ENCODE peak calls at places on chromosomes 16 and 17, in nine cellular contexts. R is right atrium auricular region; E is heart right ventricle; J is CD8-positive, alpha-beta T cell; X is upper lobe of right lung; G is transverse colon; A is tibial nerve; W is IMR-90; H is SK-N-SH. S is an unnamed sample. For H3K36me3 and H3K4me1, the result is how much of the 10 kb centered on the place peaks cover.

GRCh38 chr16:46883353-46883689 is 841 bp upstream of the GPT2 start:
- DNase-seq in A (no peak), J (no peak), G (peak), R (no peak), H (no peak), E (no peak), X (no peak), W (no peak), S (no peak)

GRCh38 chr17:41773190-41773588 is 13.3 kb downstream of the JUP start:
- DNase-seq in J (no peak), H (peak), W (peak), A (no peak), E (peak), R (peak), G (peak), X (peak), S (no peak)

GRCh38 chr16:21026846-21027245 is 123.8 kb downstream of the DNAH3 start:
- DNase-seq in A (no peak), X (no peak), G (no peak), E (no peak), J (no peak), H (no peak), W (no peak), R (no peak), S (no peak)

GRCh38 chr17:50352072-50352692 is 6.3 kb downstream of the XYLT2 start:
- DNase-seq in E (peak), G (no peak), R (no peak), H (no peak), A (no peak), W (no peak), X (peak), J (no peak), S (no peak)

GRCh38 chr16:19354371-19354770 is 63.3 kb upstream of the TMC5 start:
- DNase-seq in J (no peak), A (no peak), G (no peak), W (no peak), X (no peak), R (no peak), H (no peak), E (no peak), S (no peak)

GRCh38 chr17:82241183-82241925 is 12.5 kb downstream of the SLC16A3 start:
- DNase-seq in E (peak), W (peak), R (peak), J (no peak), X (peak), H (peak), G (peak), A (peak), S (peak)

GRCh38 chr17:79840204-79840988 is 1.2 kb upstream of the CBX4 start:
- DNase-seq in W (peak), J (no peak), X (peak), H (peak), R (peak), G (peak), A (peak), E (peak), S (peak)

GRCh38 chr17:59416184-59416583 is 84.7 kb downstream of the YPEL2 start:
- DNase-seq in E (no peak), A (no peak), W (no peak), X (no peak), R (no peak), J (no peak), H (no peak), G (no peak), S (no peak)

GRCh38 chr17:36004604-36005003 is 3.3 kb upstream of the CCL15 start:
- DNase-seq in X (no peak), R (no peak), G (no peak), W (no peak), J (no peak), E (no peak), H (no peak), A (no peak), S (no peak)

GRCh38 chr16:69712914-69713581 is 13.3 kb downstream of the NQO1 start:
- DNase-seq in J (no peak), A (no peak), E (no peak), R (no peak), W (no peak), H (no peak), G (no peak), X (no peak), S (no peak)

GRCh38 chr17:77315551-77316190 is 174.9 kb downstream of the SEC14L1 start:
- DNase-seq in G (peak), H (peak), X (peak), R (no peak), A (no peak), W (no peak), E (no peak), J (no peak), S (peak)

GRCh38 chr16:71441348-71441781 is 489 bp downstream of the TLE7 start:
- DNase-seq in R (no peak), G (no peak), X (no peak), J (no peak), A (no peak), W (no peak), E (no peak), H (peak), S (no peak)

GRCh38 chr16:65547799-65548446 is 426.1 kb upstream of the CDH11 start:
- DNase-seq in W (peak), R (no peak), G (no peak), A (no peak), H (peak), J (no peak), E (no peak), X (no peak), S (no peak)

GRCh38 chr16:55605756-55606155 is 39.3 kb downstream of the CAPNS2 start:
- DNase-seq in H (peak), G (no peak), J (no peak), A (no peak), R (no peak), E (no peak), X (no peak), W (no peak), S (no peak)

GRCh38 chr16:2088759-2089358 is 41.1 kb downstream of the TSC2 start:
- DNase-seq in W (no peak), X (no peak), A (no peak), R (no peak), G (no peak), H (no peak), J (no peak), E (no peak), S (no peak)

GRCh38 chr17:14513835-14514234 is 213.0 kb downstream of the HS3ST3B1 start:
- DNase-seq in E (no peak), X (no peak), A (no peak), W (no peak), R (no peak), J (no peak), G (no peak), H (no peak), S (no peak)

GRCh38 chr17:68580236-68580903 is 20.8 kb downstream of the FAM20A start:
- DNase-seq in J (no peak), R (no peak), G (no peak), W (peak), E (no peak), A (peak), H (no peak), X (peak), S (peak)

GRCh38 chr17:5605452-5605851 is 21.1 kb upstream of the NLRP1 start:
- DNase-seq in R (no peak), H (no peak), G (no peak), X (no peak), A (no peak), E (no peak), J (no peak), W (no peak), S (no peak)

GRCh38 chr17:73007447-73007846 is 85.0 kb downstream of the SLC39A11 start:
- DNase-seq in X (no peak), W (peak), J (no peak), A (no peak), G (peak), R (no peak), H (no peak), E (peak), S (no peak)

GRCh38 chr17:7396147-7396546 is 1.8 kb upstream of the PLSCR3 start:
- DNase-seq in H (no peak), W (no peak), J (no peak), E (no peak), G (no peak), A (no peak), R (no peak), X (no peak), S (no peak)

GRCh38 chr17:7391307-7391706 is 3.0 kb downstream of the PLSCR3 start:
- DNase-seq in E (no peak), R (no peak), W (no peak), G (no peak), H (no peak), J (no peak), X (no peak), A (no peak), S (no peak)

GRCh38 chr17:7394452-7395191 is at the start of gene PLSCR3:
- DNase-seq in J (peak), W (peak), R (peak), G (peak), E (peak), H (peak), A (peak), X (peak), S (peak)

GRCh38 chr17:7392696-7393612 is 1.4 kb downstream of the PLSCR3 start:
- DNase-seq in A (no peak), J (no peak), R (no peak), E (no peak), W (no peak), G (no peak), H (peak), X (no peak), S (no peak)

DNA sequence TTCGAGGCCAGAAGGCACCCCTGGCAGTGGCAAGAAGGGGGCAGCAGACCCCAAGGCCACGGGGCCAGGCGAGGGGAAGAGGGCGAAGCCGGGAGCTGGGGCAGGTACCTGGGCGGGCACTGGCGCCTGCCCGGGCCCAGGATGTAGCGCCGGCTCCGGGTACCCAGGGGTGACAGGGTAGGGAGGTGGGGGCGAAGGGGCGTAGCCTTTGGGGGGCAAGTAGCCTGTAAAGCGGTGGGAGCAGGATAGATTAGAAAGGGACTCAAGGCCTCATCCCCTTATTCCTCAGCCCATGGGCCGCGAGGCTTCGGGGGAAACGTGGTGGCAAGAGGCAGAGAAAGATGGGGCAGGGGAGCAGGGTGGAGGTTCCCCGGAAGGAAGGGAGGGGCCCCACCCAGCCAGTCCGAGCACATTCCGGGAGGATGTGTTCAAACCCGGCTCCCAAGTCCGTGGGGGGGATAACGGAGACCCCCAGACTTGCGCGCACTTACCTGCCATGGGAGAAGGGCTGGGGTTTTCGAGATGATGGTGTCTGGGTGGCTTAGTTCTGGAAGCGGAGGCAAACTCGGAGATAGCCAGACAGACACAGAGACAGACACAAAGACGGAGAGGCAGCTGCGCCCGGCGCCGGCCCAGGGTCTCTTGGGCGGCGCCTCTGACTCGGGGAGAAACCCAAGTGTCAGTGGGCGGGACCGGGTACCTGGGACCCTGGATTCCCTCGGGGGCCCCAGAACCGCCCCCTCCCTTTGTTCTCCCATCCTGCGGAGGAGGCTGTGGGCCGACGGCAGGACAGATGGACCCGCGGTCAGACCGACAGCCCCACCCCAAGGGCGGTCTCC is 493 bp downstream of the PLSCR3 start:
- DNase-seq in W (no peak), E (no peak), X (no peak), J (no peak), G (peak), R (no peak), H (peak), A (no peak), S (no peak)
- TF ChIP-seq CTCF in W (no peak), E (no peak), X (no peak), J (no peak), G (no peak), R (no peak), H (peak), A (no peak), S (no peak)

GRCh38 chr16:15618392-15618791 is 24.6 kb downstream of the MARF1 start:
- DNase-seq in X (no peak), J (no peak), H (no peak), G (no peak), R (no peak), E (no peak), A (no peak), W (peak), S (no peak)

GRCh38 chr16:15616475-15616874 is 26.5 kb downstream of the MARF1 start:
- DNase-seq in E (no peak), J (no peak), W (no peak), G (no peak), R (no peak), X (no peak), H (no peak), A (no peak), S (no peak)

GRCh38 chr16:15621456-15621855 is 21.5 kb downstream of the MARF1 start:
- DNase-seq in H (no peak), A (no peak), E (no peak), G (no peak), J (no peak), R (no peak), X (no peak), W (no peak), S (no peak)

GRCh38 chr16:15616068-15616467 is 26.9 kb downstream of the MARF1 start:
- DNase-seq in J (no peak), W (no peak), E (no peak), R (no peak), G (no peak), X (no peak), H (no peak), A (no peak), S (no peak)

DNA sequence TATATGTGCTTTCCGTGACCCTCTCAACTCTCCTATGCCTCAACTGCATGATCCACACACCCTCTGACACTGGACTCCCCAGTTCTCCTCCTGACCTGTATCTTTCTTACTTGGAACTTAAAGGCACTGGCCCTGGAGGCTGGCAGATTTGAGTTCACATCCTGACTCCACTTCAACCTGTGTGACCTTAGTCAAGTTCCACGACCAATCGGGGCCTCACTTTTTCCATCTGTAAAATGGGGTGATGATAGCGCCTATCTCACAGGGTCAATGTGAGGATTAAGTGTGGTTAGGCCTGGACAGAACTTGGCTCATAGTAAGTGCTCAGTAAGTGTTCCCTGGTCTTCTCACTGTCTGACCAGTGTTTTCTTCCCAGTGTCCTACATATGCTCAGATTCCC is 25.1 kb downstream of the MARF1 start:
- DNase-seq in W (no peak), A (no peak), G (no peak), H (no peak), X (no peak), J (no peak), R (no peak), E (no peak), S (no peak)
- H3K36me3 ChIP-seq in W (under half), A (under half), G (under half), H (half or more), X (half or more), J (half or more), R (half or more), E (half or more), S (half or more)

DNA sequence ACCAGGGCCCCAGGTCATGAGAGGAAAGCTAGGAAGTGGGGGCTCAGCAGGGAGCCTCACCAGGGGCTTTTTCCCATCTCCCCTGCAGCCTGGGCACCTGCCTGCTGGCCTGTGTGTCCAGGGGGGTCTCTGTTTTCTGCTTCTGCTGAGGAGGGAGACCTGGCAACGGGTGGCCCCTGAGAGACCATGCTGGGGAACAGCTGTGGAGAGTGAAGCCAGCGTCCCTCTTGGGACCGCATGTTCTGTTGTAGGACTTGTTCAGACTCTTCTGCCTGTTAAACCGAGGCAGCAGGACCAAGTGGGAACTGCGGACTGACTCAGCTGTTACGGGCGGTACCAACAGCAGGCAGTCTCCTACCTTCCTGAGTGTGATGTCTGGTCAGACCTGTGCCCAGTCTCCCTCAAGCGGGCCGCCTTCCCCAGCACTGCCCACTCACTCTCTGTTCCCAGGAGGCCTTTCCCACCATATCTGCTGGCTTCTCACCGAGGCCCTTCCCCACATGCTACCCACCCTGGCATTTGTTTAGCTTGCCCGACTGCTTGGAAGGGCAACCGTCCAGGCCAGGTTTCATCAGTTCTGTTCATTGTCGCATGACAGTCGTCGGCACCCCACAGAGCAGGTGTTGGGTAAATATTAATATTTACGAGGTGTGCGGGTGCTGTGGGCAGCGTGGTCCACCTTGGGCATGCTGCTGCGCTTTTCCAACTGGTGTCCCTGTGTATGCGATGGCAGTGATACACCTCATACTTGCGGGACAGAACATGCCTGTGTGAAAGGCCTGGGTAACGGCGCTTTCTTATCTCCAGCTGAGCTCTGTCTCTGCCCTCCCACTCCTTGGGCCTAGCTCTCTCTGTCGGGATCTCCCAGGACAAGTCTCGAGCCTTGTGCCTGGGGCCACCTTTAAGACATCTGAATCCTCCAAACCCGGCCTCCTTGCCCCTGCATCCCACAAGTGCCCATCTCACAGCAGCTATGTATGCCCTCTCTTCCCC is 69.4 kb downstream of the MPRIP start:
- DNase-seq in H (no peak), X (no peak), A (no peak), J (no peak), G (no peak), E (no peak), W (no peak), R (no peak), S (no peak)
- H3K4me1 ChIP-seq in H (under half), X (half or more), A (half or more), J (half or more), G (under half), E (half or more), W (under half), R (under half), S (half or more)

GRCh38 chr17:71828182-71828596 is 292.6 kb upstream of the SOX9 start:
- DNase-seq in R (no peak), G (no peak), J (no peak), H (peak), A (no peak), E (no peak), W (peak), X (no peak), S (no peak)
- TF ChIP-seq CTCF in R (no peak), G (no peak), J (no peak), H (no peak), A (no peak), E (no peak), W (no peak), X (no peak), S (no peak)

DNA sequence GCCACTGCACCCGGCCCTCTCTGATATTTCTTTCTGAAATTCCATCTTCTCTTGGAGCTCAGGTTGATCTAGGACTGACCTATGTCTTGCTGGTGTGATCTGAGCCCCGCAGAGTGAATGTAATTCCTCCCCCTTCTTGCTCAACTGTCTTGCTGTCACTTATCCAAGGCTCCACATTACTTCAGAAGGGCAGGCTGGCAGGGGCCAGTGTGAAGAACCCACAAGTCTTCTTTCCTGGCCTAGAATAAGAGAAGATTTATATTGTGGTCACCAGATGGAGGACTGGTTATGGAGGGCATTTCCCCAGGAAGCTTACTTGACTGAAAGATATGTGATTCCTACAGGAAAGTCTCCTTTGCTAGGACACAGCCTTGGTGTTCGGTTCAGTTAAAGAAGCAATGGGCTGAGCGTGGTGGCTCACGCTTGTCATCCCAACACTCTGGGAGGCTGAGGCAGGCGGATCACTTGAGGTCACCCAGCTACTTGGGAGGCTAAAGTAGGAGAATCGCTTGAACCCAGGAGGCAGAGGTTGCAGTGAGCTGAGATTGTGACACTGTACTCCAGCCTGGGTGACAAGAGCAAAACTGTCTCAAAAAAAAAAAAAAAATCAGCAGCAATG is 13.4 kb downstream of the ITGAL start:
- DNase-seq in R (no peak), E (no peak), J (no peak), X (no peak), H (no peak), G (no peak), W (peak), A (no peak), S (no peak)
- H3K36me3 ChIP-seq in R (under half), E (under half), J (half or more), X (under half), H (under half), G (under half), W (under half), A (under half), S (half or more)

S was measured in lower lobe of right lung.